ENCODE peak calls at places on chromosomes 1 and 21, in five cellular contexts. P is NCI-H446 treated with DMSO at 0.1 percent for 48 hours, F is left colon, Q is pancreas, Y is stomach. U is an unnamed sample.

GRCh38 chr1:158329807-158330206 is 1.5 kb downstream of the CD1B start:
- DNase-seq in P (no peak), F (peak), Q (no peak), Y (no peak), U (no peak)

GRCh38 chr1:199460933-199461332 is 566.6 kb upstream of the NR5A2 start:
- DNase-seq in P (no peak), F (no peak), Q (no peak), Y (no peak), U (no peak)

GRCh38 chr1:213984387-213985180 is 3.2 kb upstream of the PROX1 start:
- DNase-seq in P (no peak), F (no peak), Q (no peak), Y (no peak), U (no peak)

GRCh38 chr1:233088613-233089012 is 138.2 kb downstream of the NTPCR start:
- DNase-seq in P (no peak), F (no peak), Q (no peak), Y (no peak), U (no peak)

GRCh38 chr21:44329086-44329889 is 9.9 kb downstream of the CFAP410 start:
- DNase-seq in P (no peak), F (no peak), Q (no peak), Y (no peak), U (peak)

GRCh38 chr1:231688989-231689388 is 62.4 kb downstream of the DISC1 start:
- DNase-seq in P (no peak), F (no peak), Q (no peak), Y (no peak), U (no peak)

GRCh38 chr1:71298633-71299032 is 217.8 kb upstream of the ZRANB2 start:
- DNase-seq in P (no peak), F (no peak), Q (no peak), Y (no peak), U (no peak)

GRCh38 chr1:12184008-12184681 is 17.4 kb downstream of the TNFRSF1B start:
- DNase-seq in P (no peak), F (peak), Q (no peak), Y (peak), U (peak)

GRCh38 chr1:207868769-207869721 is 41.9 kb downstream of the CD34 start:
- DNase-seq in P (peak), F (peak), Q (peak), Y (peak), U (peak)

GRCh38 chr1:230458509-230458908 is 32.4 kb upstream of the PGBD5 start:
- DNase-seq in P (no peak), F (no peak), Q (no peak), Y (no peak), U (peak)

GRCh38 chr1:109391161-109391556 is 6.6 kb downstream of the SORT1 start:
- DNase-seq in P (no peak), F (no peak), Q (no peak), Y (no peak), U (no peak)

GRCh38 chr1:221698579-221699349 is 43.1 kb downstream of the DUSP10 start:
- DNase-seq in P (no peak), F (no peak), Q (no peak), Y (no peak), U (no peak)

GRCh38 chr1:30597711-30598110 is 125.7 kb downstream of the MATN1 start:
- DNase-seq in P (no peak), F (no peak), Q (no peak), Y (no peak), U (no peak)

GRCh38 chr1:83909687-83910086 is 89.2 kb downstream of the TTLL7 start:
- DNase-seq in P (no peak), F (no peak), Q (no peak), Y (no peak), U (no peak)

GRCh38 chr1:221174598-221174997 is 295.4 kb downstream of the HLX start:
- DNase-seq in P (peak), F (peak), Q (peak), Y (no peak), U (no peak)

GRCh38 chr1:163844393-163844948 is 522.7 kb downstream of the NUF2 start:
- DNase-seq in P (no peak), F (no peak), Q (no peak), Y (no peak), U (no peak)

GRCh38 chr1:157157481-157158190 is 19.4 kb upstream of the ETV3 start:
- DNase-seq in P (no peak), F (no peak), Q (no peak), Y (no peak), U (no peak)

GRCh38 chr1:18018381-18018780 is 89.2 kb upstream of the IGSF21 start:
- DNase-seq in P (no peak), F (no peak), Q (no peak), Y (no peak), U (no peak)

GRCh38 chr1:17016317-17016661 is 4.6 kb upstream of the ATP13A2 start:
- DNase-seq in P (no peak), F (no peak), Q (no peak), Y (no peak), U (no peak)

GRCh38 chr1:10939654-10940450 is 72.6 kb upstream of the TARDBP start:
- DNase-seq in P (no peak), F (no peak), Q (no peak), Y (no peak), U (no peak)

GRCh38 chr1:63917571-63918394 is 144.0 kb downstream of the ROR1 start:
- DNase-seq in P (no peak), F (no peak), Q (no peak), Y (no peak), U (peak)

GRCh38 chr1:234538930-234539649 is 60.1 kb upstream of the TARBP1 start:
- DNase-seq in P (no peak), F (no peak), Q (no peak), Y (no peak), U (no peak)

GRCh38 chr1:20386682-20387081 is 96.0 kb downstream of the VWA5B1 start:
- DNase-seq in P (no peak), F (no peak), Q (no peak), Y (no peak), U (no peak)

GRCh38 chr1:172487550-172487949 is 43.7 kb upstream of the PIGC start:
- DNase-seq in P (no peak), F (no peak), Q (no peak), Y (no peak), U (no peak)

GRCh38 chr1:190170321-190170720 is 307.3 kb downstream of the BRINP3 start:
- DNase-seq in P (no peak), F (no peak), Q (no peak), Y (no peak), U (no peak)